ENCODE peak calls at places on chromosome 3, in five cellular contexts. One of them, this sample, is unnamed.

GRCh38 chr3:194086251-194087075 is 49.5 kb upstream of the HES1 start:
- DNase-seq in cardiac muscle cell: no peak
- DNase-seq in lower lobe of right lung: no peak
- DNase-seq in GM23248: no peak
- DNase-seq in ovary: no peak
- DNase-seq in this sample: no peak

GRCh38 chr3:66004244-66004643 is 34.5 kb downstream of the MAGI1 start:
- DNase-seq in ovary: no peak
- DNase-seq in lower lobe of right lung: no peak
- DNase-seq in cardiac muscle cell: no peak
- DNase-seq in GM23248: no peak
- DNase-seq in this sample: no peak

GRCh38 chr3:170563712-170564423 is 22.0 kb downstream of the SLC7A14 start:
- DNase-seq in GM23248: peak; percentile 71
- DNase-seq in cardiac muscle cell: no peak
- DNase-seq in ovary: no peak
- DNase-seq in lower lobe of right lung: no peak
- DNase-seq in this sample: no peak

GRCh38 chr3:55678521-55679216 is 191.6 kb upstream of the WNT5A start:
- DNase-seq in ovary: no peak
- DNase-seq in cardiac muscle cell: no peak
- DNase-seq in GM23248: no peak
- DNase-seq in lower lobe of right lung: no peak
- DNase-seq in this sample: no peak

GRCh38 chr3:111592143-111592542 is 3.0 kb downstream of the ZBED2 start:
- DNase-seq in cardiac muscle cell: no peak
- DNase-seq in ovary: no peak
- DNase-seq in GM23248: no peak
- DNase-seq in lower lobe of right lung: no peak
- DNase-seq in this sample: no peak

GRCh38 chr3:15405448-15406050 is 21.8 kb downstream of the METTL6 start:
- DNase-seq in GM23248: peak; percentile 77
- DNase-seq in ovary: no peak
- DNase-seq in cardiac muscle cell: peak; percentile 57
- DNase-seq in lower lobe of right lung: no peak
- DNase-seq in this sample: no peak

GRCh38 chr3:53159415-53160135 is 1.4 kb upstream of the PRKCD start:
- DNase-seq in cardiac muscle cell: no peak
- DNase-seq in GM23248: no peak
- DNase-seq in lower lobe of right lung: no peak
- DNase-seq in ovary: no peak
- DNase-seq in this sample: no peak

GRCh38 chr3:140128217-140129137 is 193.5 kb downstream of the CLSTN2 start:
- DNase-seq in GM23248: peak; percentile 61
- DNase-seq in ovary: no peak
- DNase-seq in lower lobe of right lung: peak; percentile 47
- DNase-seq in cardiac muscle cell: peak; percentile 70
- DNase-seq in this sample: no peak

GRCh38 chr3:193832833-193833413 is 239.9 kb downstream of the OPA1 start:
- DNase-seq in ovary: no peak
- DNase-seq in GM23248: no peak
- DNase-seq in lower lobe of right lung: no peak
- DNase-seq in cardiac muscle cell: peak; percentile 79
- DNase-seq in this sample: no peak

DNA sequence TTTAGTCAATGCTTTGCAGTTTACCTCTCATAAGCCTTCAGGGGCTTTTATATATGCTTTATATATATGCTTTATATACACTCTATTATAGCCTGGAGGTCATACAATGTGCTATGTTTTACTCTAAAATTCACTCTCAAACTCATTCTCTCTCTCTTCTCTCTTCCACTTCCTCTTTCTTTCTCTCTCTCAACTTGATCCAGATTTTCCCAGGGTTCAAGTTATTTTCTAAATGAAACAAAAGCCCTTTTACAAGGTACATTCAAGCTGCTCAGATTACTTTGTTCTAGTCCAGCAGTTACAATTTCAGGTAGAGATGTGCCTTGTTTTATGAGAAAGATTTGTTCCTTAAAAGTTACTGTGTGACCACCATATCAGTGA is 79.6 kb upstream of the ACP3 start:
- DNase-seq in lower lobe of right lung: no peak
- DNase-seq in GM23248: no peak
- DNase-seq in cardiac muscle cell: no peak
- DNase-seq in ovary: no peak
- DNase-seq in this sample: no peak
- H3K27ac ChIP-seq in lower lobe of right lung: no peak overlapping the region
- H3K27ac ChIP-seq in GM23248: no peak overlapping the region
- H3K27ac ChIP-seq in cardiac muscle cell: no peak overlapping the region
- H3K27ac ChIP-seq in ovary: no peak overlapping the region
- H3K27ac ChIP-seq in this sample: no peak overlapping the region

DNA sequence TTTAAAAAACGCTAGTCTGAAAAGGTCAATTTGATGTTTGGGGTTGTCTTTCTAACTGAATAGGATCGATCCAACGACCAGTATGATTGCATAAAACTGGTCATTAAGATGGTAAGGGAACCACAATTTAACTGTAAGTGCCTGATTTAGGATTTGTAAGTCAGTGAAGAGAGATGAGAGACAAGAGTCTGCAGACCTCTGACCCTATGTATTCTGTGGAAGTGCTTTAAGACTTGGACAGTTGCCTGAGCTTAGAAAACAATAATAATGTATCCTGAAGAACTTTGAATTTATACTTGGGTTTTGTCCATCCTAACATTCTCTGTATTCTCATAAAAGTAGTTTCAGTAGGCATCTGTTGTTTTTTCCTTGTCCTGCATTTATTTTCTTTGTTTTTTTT is 221.4 kb upstream of the SUCLG2 start:
- DNase-seq in GM23248: no peak
- DNase-seq in cardiac muscle cell: no peak
- DNase-seq in lower lobe of right lung: no peak
- DNase-seq in ovary: no peak
- DNase-seq in this sample: no peak
- H3K27ac ChIP-seq in GM23248: no peak overlapping the region
- H3K27ac ChIP-seq in cardiac muscle cell: no peak overlapping the region
- H3K27ac ChIP-seq in lower lobe of right lung: no peak overlapping the region
- H3K27ac ChIP-seq in ovary: no peak overlapping the region
- H3K27ac ChIP-seq in this sample: no peak overlapping the region

DNA sequence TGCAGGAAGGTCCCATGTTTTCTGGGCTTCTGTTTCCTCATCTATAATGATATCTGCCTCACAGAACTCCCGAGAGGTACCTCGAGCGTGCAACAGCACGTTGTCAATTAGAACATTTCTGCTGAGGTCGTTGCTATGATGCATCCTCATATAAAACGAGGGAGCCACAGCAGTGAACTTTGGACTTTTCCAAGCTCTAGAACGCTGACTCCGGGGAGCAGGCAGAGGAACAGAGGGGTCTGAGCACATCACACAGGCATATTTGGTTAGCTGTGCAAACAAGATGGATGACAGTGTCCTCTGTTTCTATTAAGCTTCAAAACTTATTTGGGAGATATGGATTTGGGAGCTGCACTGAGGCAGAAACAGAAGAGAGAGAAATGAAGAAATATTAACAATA is 278.0 kb upstream of the TBL1XR1 start:
- DNase-seq in cardiac muscle cell: no peak
- DNase-seq in ovary: no peak
- DNase-seq in lower lobe of right lung: no peak
- DNase-seq in GM23248: no peak
- DNase-seq in this sample: no peak
- H3K27ac ChIP-seq in cardiac muscle cell: no peak overlapping the region
- H3K27ac ChIP-seq in ovary: no peak overlapping the region
- H3K27ac ChIP-seq in lower lobe of right lung: no peak overlapping the region
- H3K27ac ChIP-seq in GM23248: no peak overlapping the region
- H3K27ac ChIP-seq in this sample: no peak overlapping the region

DNA sequence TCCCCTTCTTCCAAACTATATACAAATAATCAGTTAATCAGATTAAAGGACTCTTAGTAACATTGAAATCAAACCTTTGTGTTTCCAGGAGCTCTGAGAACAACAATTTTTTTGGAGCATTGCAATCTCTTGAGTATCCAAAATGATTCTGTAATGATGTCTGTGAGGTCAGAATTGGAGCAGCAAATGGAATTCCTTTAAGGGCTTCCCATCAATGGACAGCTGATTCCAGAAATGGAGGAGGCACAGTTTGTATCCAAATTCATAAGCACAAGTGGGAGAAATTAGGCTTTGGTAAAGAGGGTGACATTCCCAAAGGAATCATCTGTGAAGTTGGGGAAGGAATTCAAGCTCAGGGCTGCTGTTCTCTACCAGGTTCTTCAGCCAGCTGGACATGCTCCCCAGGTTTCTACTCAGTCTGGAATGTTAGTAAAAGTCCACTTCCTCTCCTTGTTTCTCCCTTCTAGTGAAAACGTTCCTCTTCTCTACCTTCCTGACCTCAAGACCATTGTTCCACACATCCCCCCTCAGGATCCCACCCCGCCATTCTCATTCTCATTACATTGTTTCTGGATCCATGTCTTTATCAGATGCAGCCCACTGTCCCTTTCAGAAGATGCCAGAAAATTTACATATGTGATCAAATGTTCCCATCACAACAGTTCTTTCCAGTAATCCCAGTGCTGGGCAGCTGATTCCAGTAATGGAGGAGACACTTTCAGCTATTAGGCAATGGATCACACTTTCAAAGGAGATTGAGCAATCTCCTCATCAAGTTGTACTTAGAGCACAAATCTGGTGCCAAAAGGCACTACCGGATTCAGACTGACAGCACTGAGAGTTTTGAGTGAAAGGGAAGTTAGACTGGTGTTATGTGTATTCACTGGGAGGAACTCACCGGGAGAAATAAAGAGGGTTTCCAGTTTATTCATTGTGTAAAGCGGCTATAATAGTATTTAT is 391.3 kb upstream of the TPRG1 start:
- DNase-seq in cardiac muscle cell: no peak
- DNase-seq in lower lobe of right lung: no peak
- DNase-seq in GM23248: peak; percentile 44
- DNase-seq in ovary: no peak
- DNase-seq in this sample: no peak
- H3K27ac ChIP-seq in cardiac muscle cell: no peak overlapping the region
- H3K27ac ChIP-seq in lower lobe of right lung: peak overlapping the region; percentile 79
- H3K27ac ChIP-seq in GM23248: no peak overlapping the region
- H3K27ac ChIP-seq in ovary: no peak overlapping the region
- H3K27ac ChIP-seq in this sample: no peak overlapping the region

GRCh38 chr3:195394024-195394423 is 48.8 kb downstream of the ACAP2 start:
- DNase-seq in cardiac muscle cell: no peak
- DNase-seq in lower lobe of right lung: no peak
- DNase-seq in ovary: no peak
- DNase-seq in GM23248: no peak
- DNase-seq in this sample: no peak
- H3K27ac ChIP-seq in cardiac muscle cell: no peak overlapping the region
- H3K27ac ChIP-seq in lower lobe of right lung: no peak overlapping the region
- H3K27ac ChIP-seq in ovary: no peak overlapping the region
- H3K27ac ChIP-seq in GM23248: no peak overlapping the region
- H3K27ac ChIP-seq in this sample: no peak overlapping the region

This sample was measured in epithelial cell of prostate.